ENCODE peak calls at places on chromosomes 7 and 10, in six cellular contexts. B is psoas muscle, U is A673, L is cardiac fibroblast, E is H9, C is endothelial cell. M is an unnamed sample.
A peak's percentile ranks its signal among the peaks of the same experiment; 100 is the strongest.

GRCh38 chr10:15395912-15396311 is 24.8 kb upstream of the FAM171A1 start:
- DNase-seq in U (no peak), B (no peak), L (no peak), E (no peak), C (no peak), M (no peak)

GRCh38 chr7:43658718-43659548 is 70.4 kb downstream of the COA1 start:
- DNase-seq in C (no peak), B (no peak), U (no peak), L (peak; percentile 80), E (no peak), M (no peak)

GRCh38 chr10:50624866-50625491 is 1.2 kb upstream of the SGMS1 start:
- DNase-seq in L (peak; percentile 71), C (peak; percentile 66), B (no peak), U (peak; percentile 78), E (peak; percentile 81), M (peak; percentile 93)

GRCh38 chr10:123038782-123039631 is 30.2 kb downstream of the ACADSB start:
- DNase-seq in U (no peak), L (no peak), E (no peak), B (no peak), C (peak; percentile 12), M (no peak)

GRCh38 chr7:77791336-77791735 is 6.9 kb downstream of the TMEM60 start:
- DNase-seq in C (no peak), U (no peak), L (no peak), E (no peak), B (no peak), M (no peak)

GRCh38 chr7:44112997-44113763 is 9.0 kb downstream of the AEBP1 start:
- DNase-seq in L (no peak), E (no peak), U (no peak), B (no peak), C (no peak), M (no peak)

GRCh38 chr7:142866361-142867096 is 11.7 kb downstream of the EPHB6 start:
- DNase-seq in U (peak; percentile 23), L (peak; percentile 33), E (peak; percentile 85), C (peak; percentile 66), B (no peak), M (no peak)

GRCh38 chr10:61028861-61029361 is 84.9 kb upstream of the RHOBTB1 start:
- DNase-seq in U (peak; percentile 64), E (no peak), B (no peak), L (peak; percentile 3), C (no peak), M (no peak)

GRCh38 chr10:70890917-70891431 is 2.6 kb upstream of the PCBD1 start:
- DNase-seq in C (no peak), E (peak; percentile 55), B (peak; percentile 49), L (peak; percentile 56), U (no peak), M (no peak)

GRCh38 chr10:67606572-67606971 is 89.4 kb downstream of the CTNNA3 start:
- DNase-seq in L (peak; percentile 82), U (peak; percentile 39), C (no peak), B (no peak), E (no peak), M (no peak)

GRCh38 chr10:47337243-47337642 is 10.9 kb upstream of the RBP3 start:
- DNase-seq in U (no peak), C (no peak), E (no peak), L (no peak), B (no peak), M (no peak)

GRCh38 chr10:22652988-22653431 is 61.4 kb downstream of the PIP4K2A start:
- DNase-seq in E (no peak), B (no peak), U (no peak), C (no peak), L (no peak), M (no peak)

GRCh38 chr10:88404133-88404532 is 179.0 kb downstream of the RNLS start:
- DNase-seq in L (no peak), C (no peak), B (no peak), U (no peak), E (no peak), M (no peak)

GRCh38 chr7:151122276-151122675 is 36.0 kb downstream of the AGAP3 start:
- DNase-seq in B (no peak), U (no peak), C (no peak), L (no peak), E (no peak), M (no peak)

GRCh38 chr7:157400171-157400860 is 63.5 kb downstream of the DNAJB6 start:
- DNase-seq in U (no peak), E (no peak), L (no peak), B (no peak), C (no peak), M (no peak)

GRCh38 chr7:157396316-157397035 is 59.7 kb downstream of the DNAJB6 start:
- DNase-seq in B (no peak), E (no peak), U (no peak), C (no peak), L (no peak), M (no peak)

GRCh38 chr7:157397036-157397720 is 60.4 kb downstream of the DNAJB6 start:
- DNase-seq in C (no peak), U (no peak), E (no peak), L (no peak), B (no peak), M (no peak)

GRCh38 chr7:157399086-157399687 is 62.4 kb downstream of the DNAJB6 start:
- DNase-seq in L (no peak), E (no peak), C (no peak), U (no peak), B (no peak), M (no peak)

DNA sequence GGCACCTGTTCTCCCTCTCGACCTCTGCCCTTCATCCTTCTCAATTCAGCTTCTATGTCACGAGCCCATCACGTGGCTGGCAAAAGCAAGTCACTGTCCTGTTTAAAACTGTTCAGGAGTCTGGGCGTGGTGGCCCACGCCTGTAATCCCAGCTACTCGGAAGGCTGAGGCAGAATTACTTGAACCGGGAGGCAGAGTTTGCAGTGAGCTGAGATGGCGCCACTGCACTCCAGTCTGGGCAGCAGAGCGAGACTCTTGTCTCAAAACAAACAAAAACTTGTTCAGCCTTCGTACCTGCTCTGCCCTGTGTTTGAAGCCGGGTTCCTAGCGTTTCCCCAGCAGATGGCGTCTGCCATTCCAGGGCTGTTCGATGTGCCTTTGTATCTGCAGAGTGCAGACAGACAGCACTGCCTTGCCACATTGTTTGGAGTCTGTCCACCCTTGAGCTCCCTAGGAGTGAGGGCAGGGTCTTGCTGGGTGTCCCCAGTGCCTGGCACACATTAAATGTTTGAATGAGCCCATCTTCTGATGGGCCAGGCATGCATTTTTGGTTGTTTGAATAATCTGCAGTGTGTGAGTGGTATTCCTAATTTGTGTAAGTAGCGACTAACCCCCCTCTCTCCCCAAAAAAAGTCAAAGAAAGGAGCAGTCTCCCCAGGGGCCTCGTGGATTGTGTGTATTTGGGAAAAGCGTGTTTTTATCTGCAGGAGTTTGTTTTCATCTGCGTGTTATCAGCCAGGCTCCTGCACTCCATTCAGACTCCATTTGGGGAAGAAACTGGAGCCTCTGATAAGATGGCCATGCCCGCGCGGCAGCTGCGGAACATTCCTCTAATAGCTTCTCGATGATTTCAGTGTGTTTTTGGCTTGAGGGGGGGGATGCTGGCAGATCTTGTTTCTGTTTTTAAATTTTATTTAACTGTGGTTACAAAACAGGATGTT is 61.2 kb downstream of the DNAJB6 start:
- DNase-seq in E (peak; percentile 72), B (peak; percentile 51), C (peak; percentile 48), U (peak; percentile 47), L (peak; percentile 88), M (no peak)
- TF ChIP-seq CTCF in E (peak; percentile 72), B (peak; percentile 39), C (no peak), U (peak; percentile 65), L (peak; percentile 69), M (peak; percentile 76)

GRCh38 chr10:76303682-76304316 is 872.4 kb downstream of the LRMDA start:
- DNase-seq in L (peak; percentile 84), C (peak; percentile 70), B (peak; percentile 52), E (peak; percentile 80), U (peak; percentile 67), M (no peak)
- TF ChIP-seq CTCF in L (peak; percentile 69), C (peak; percentile 18), B (peak; percentile 57), E (peak; percentile 84), U (peak; percentile 65), M (peak; percentile 83)

DNA sequence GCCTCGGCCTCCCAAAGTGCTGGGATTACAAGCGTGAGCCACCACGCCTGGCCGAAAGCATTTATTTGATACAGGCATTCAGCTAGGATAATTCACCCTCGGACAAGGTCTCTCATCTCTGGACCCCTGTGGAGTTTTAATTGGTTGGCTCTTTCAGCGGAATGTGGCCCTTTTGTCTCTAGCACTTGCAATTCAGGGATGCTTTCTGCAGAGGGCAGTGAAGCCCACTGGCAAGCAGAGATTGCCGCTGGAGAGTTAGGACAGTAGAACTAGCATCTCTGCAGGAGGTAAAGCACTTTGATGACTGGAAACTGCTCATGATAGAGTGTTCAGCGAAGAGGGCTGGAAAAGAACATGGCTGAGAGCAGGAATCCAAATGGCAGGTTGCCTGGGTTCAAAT is 62.0 kb downstream of the SUFU start:
- DNase-seq in E (peak; percentile 89), C (no peak), L (no peak), B (no peak), U (peak; percentile 14), M (no peak)
- TF ChIP-seq CTCF in E (peak; percentile 76), C (no peak), L (no peak), B (no peak), U (peak; percentile 12), M (no peak)

DNA sequence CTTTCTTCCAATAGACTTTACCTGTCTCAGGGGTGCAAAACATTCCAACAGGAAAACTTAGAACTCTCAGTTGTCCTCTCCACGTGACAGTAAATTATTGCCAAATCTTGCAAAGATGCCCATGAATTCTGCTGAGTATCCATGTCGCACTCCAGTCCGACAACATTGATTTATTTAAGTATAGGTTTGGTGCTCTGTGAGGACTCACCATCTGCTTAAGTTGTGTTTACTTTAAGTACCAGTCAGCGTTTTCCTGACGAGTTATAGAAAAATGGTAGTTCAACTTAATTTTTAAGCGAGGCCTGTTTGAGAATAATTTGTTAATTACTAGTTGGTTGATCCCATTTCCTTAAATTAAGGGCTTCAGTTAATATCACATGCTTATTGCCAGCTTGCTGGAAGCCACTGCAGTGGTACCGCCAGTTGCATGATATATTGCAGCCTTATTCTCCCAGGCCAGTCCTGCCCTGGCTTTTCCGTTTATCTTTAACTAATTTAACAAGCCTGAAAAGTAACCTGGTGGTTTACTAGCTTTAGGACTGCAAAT is 27.8 kb downstream of the CREB5 start:
- DNase-seq in E (no peak), B (no peak), U (no peak), C (no peak), L (no peak), M (no peak)
- TF ChIP-seq CTCF in E (no peak), B (no peak), U (no peak), C (no peak), L (no peak), M (no peak)